ENCODE peak calls at places on chromosomes 2 and 18, in eight cellular contexts. K, U, F, L, G, X, T and S are unnamed samples.

GRCh38 chr2:39593439-39594393 is 72.0 kb upstream of the TMEM178A start:
- DNase-seq in K (no peak), U (peak), F (peak), L (no peak), G (peak), X (no peak), T (no peak), S (peak)

GRCh38 chr2:240413813-240414429 is 21.5 kb upstream of the GPC1 start:
- DNase-seq in K (peak), U (no peak), F (no peak), L (no peak), G (no peak), X (no peak), T (no peak), S (no peak)

GRCh38 chr2:32427672-32428622 is 71.1 kb downstream of the BIRC6 start:
- DNase-seq in K (no peak), U (no peak), F (no peak), L (no peak), G (no peak), X (no peak), T (no peak), S (no peak)

GRCh38 chr18:51879329-51879728 is 460.7 kb upstream of the DCC start:
- DNase-seq in K (no peak), U (no peak), F (no peak), L (no peak), G (no peak), X (no peak), T (no peak), S (no peak)

GRCh38 chr2:217935245-217935879 is 67.4 kb downstream of the TNS1 start:
- DNase-seq in K (no peak), U (no peak), F (no peak), L (no peak), G (no peak), X (no peak), T (no peak), S (peak)

GRCh38 chr2:44615950-44616518 is 254.3 kb downstream of the CAMKMT start:
- DNase-seq in K (no peak), U (no peak), F (no peak), L (no peak), G (no peak), X (no peak), T (no peak), S (no peak)

GRCh38 chr2:168311265-168311925 is 64.0 kb upstream of the STK39 start:
- DNase-seq in K (no peak), U (no peak), F (no peak), L (no peak), G (no peak), X (no peak), T (no peak), S (no peak)

GRCh38 chr2:70710276-70710675 is 57.7 kb downstream of the ADD2 start:
- DNase-seq in K (no peak), U (no peak), F (no peak), L (no peak), G (no peak), X (no peak), T (no peak), S (no peak)

GRCh38 chr18:49744395-49744987 is 68.8 kb downstream of the ACAA2 start:
- DNase-seq in K (no peak), U (no peak), F (no peak), L (no peak), G (no peak), X (peak), T (no peak), S (no peak)

GRCh38 chr18:45619062-45619825 is 4.0 kb downstream of the SLC14A2 start:
- DNase-seq in K (peak), U (no peak), F (no peak), L (no peak), G (no peak), X (no peak), T (no peak), S (no peak)

GRCh38 chr2:217294818-217295217 is 435.0 kb upstream of the TNP1 start:
- DNase-seq in K (no peak), U (no peak), F (no peak), L (no peak), G (no peak), X (no peak), T (no peak), S (no peak)

GRCh38 chr2:105100064-105100840 is 62.4 kb downstream of the MRPS9 start:
- DNase-seq in K (no peak), U (no peak), F (no peak), L (no peak), G (no peak), X (no peak), T (no peak), S (no peak)

GRCh38 chr2:191560594-191560993 is 117.3 kb upstream of the NABP1 start:
- DNase-seq in K (no peak), U (no peak), F (no peak), L (no peak), G (no peak), X (peak), T (no peak), S (no peak)

GRCh38 chr2:148459300-148459891 is 185.2 kb upstream of the EPC2 start:
- DNase-seq in K (no peak), U (no peak), F (no peak), L (no peak), G (no peak), X (no peak), T (no peak), S (no peak)

GRCh38 chr2:62194558-62195420 is 1.1 kb upstream of the B3GNT2 start:
- DNase-seq in K (no peak), U (no peak), F (no peak), L (no peak), G (no peak), X (no peak), T (no peak), S (no peak)

GRCh38 chr2:177489719-177490301 is 97.2 kb downstream of the AGPS start:
- DNase-seq in K (no peak), U (no peak), F (peak), L (peak), G (peak), X (peak), T (no peak), S (peak)

GRCh38 chr2:162401871-162402270 is 57.9 kb downstream of the GCA start:
- DNase-seq in K (no peak), U (no peak), F (no peak), L (no peak), G (no peak), X (no peak), T (no peak), S (no peak)

GRCh38 chr18:2823202-2823601 is 23.6 kb upstream of the EMILIN2 start:
- DNase-seq in K (no peak), U (no peak), F (no peak), L (no peak), G (no peak), X (no peak), T (no peak), S (no peak)

GRCh38 chr2:86518498-86518897 is 44.7 kb downstream of the CHMP3 start:
- DNase-seq in K (no peak), U (peak), F (no peak), L (no peak), G (no peak), X (no peak), T (peak), S (no peak)

GRCh38 chr2:96359310-96359709 is 23.7 kb downstream of the NCAPH start:
- DNase-seq in K (no peak), U (no peak), F (no peak), L (no peak), G (no peak), X (no peak), T (peak), S (peak)

GRCh38 chr2:212711851-212712250 is 173.2 kb upstream of the ERBB4 start:
- DNase-seq in K (no peak), U (peak), F (no peak), L (peak), G (no peak), X (no peak), T (no peak), S (peak)

GRCh38 chr2:223692227-223692947 is 90.2 kb upstream of the SCG2 start:
- DNase-seq in K (no peak), U (peak), F (peak), L (no peak), G (peak), X (no peak), T (no peak), S (peak)

GRCh38 chr2:230812041-230812440 is 52.7 kb upstream of the ITM2C start:
- DNase-seq in K (no peak), U (no peak), F (no peak), L (no peak), G (no peak), X (no peak), T (no peak), S (no peak)

GRCh38 chr2:52539026-52539964 is 1228.3 kb upstream of the CHAC2 start:
- DNase-seq in K (no peak), U (no peak), F (no peak), L (peak), G (no peak), X (no peak), T (no peak), S (no peak)

GRCh38 chr2:65382776-65383357 is 49.5 kb downstream of the SPRED2 start:
- DNase-seq in K (peak), U (peak), F (no peak), L (no peak), G (no peak), X (peak), T (peak), S (peak)

GRCh38 chr2:101704046-101704466 is 6.5 kb downstream of the MAP4K4 start:
- DNase-seq in K (no peak), U (peak), F (no peak), L (no peak), G (no peak), X (no peak), T (peak), S (peak)

GRCh38 chr2:167127135-167127534 is 238.9 kb downstream of the XIRP2 start:
- DNase-seq in K (no peak), U (peak), F (no peak), L (no peak), G (no peak), X (no peak), T (no peak), S (peak)

GRCh38 chr2:138274421-138275291 is 226.9 kb upstream of the SPOPL start:
- DNase-seq in K (no peak), U (peak), F (no peak), L (no peak), G (no peak), X (no peak), T (no peak), S (peak)

GRCh38 chr2:218569661-218570500 is 1.2 kb downstream of the CNOT9 start:
- DNase-seq in K (no peak), U (peak), F (no peak), L (peak), G (peak), X (peak), T (no peak), S (peak)

GRCh38 chr2:85681354-85681728 is 12.8 kb upstream of the GNLY start:
- DNase-seq in K (no peak), U (peak), F (no peak), L (no peak), G (no peak), X (no peak), T (no peak), S (peak)

GRCh38 chr2:8617590-8617989 is 64.3 kb upstream of the ID2 start:
- DNase-seq in K (no peak), U (no peak), F (no peak), L (no peak), G (no peak), X (no peak), T (no peak), S (no peak)

GRCh38 chr2:240996161-240996833 is 2.1 kb upstream of the SNED1 start:
- DNase-seq in K (peak), U (no peak), F (no peak), L (no peak), G (no peak), X (no peak), T (no peak), S (no peak)

GRCh38 chr18:9335255-9336045 is 877 bp downstream of the TWSG1 start:
- DNase-seq in K (no peak), U (no peak), F (no peak), L (no peak), G (no peak), X (peak), T (no peak), S (peak)

GRCh38 chr18:11818486-11819203 is 32.6 kb upstream of the CHMP1B start:
- DNase-seq in K (no peak), U (no peak), F (no peak), L (no peak), G (no peak), X (no peak), T (no peak), S (no peak)

GRCh38 chr18:13425357-13426095 is 207.0 kb downstream of the LDLRAD4 start:
- DNase-seq in K (no peak), U (no peak), F (no peak), L (no peak), G (no peak), X (no peak), T (no peak), S (peak)

GRCh38 chr18:29418136-29418535 is 1241.2 kb upstream of the CDH2 start:
- DNase-seq in K (no peak), U (peak), F (no peak), L (no peak), G (no peak), X (no peak), T (no peak), S (peak)

GRCh38 chr18:34977787-34978532 is 63.3 kb upstream of the MAPRE2 start:
- DNase-seq in K (no peak), U (peak), F (no peak), L (no peak), G (no peak), X (peak), T (peak), S (peak)

GRCh38 chr18:9811978-9812377 is 73.8 kb upstream of the TXNDC2 start:
- DNase-seq in K (no peak), U (no peak), F (no peak), L (no peak), G (no peak), X (no peak), T (no peak), S (no peak)

GRCh38 chr18:44602380-44602779 is 78.3 kb upstream of the SETBP1 start:
- DNase-seq in K (no peak), U (peak), F (no peak), L (no peak), G (no peak), X (no peak), T (no peak), S (peak)